ENCODE peak calls at places on chromosomes 12 and 14, in six cellular contexts. One of them, this sample, is unnamed.

GRCh38 chr12:106284294-106285105 is 18.0 kb upstream of the TCP11L2 start:
- DNase-seq in astrocyte of the cerebellum: no peak
- DNase-seq in psoas muscle: no peak
- DNase-seq in Peyer's patch: no peak
- DNase-seq in GM23248: peak
- DNase-seq in BE2C: no peak
- DNase-seq in this sample: no peak

GRCh38 chr12:24045816-24046257 is 96.4 kb upstream of the SOX5 start:
- DNase-seq in Peyer's patch: no peak
- DNase-seq in BE2C: no peak
- DNase-seq in psoas muscle: no peak
- DNase-seq in astrocyte of the cerebellum: peak
- DNase-seq in GM23248: no peak
- DNase-seq in this sample: peak

GRCh38 chr12:94706250-94706661 is 55.9 kb upstream of the TMCC3 start:
- DNase-seq in BE2C: no peak
- DNase-seq in astrocyte of the cerebellum: no peak
- DNase-seq in psoas muscle: no peak
- DNase-seq in GM23248: no peak
- DNase-seq in Peyer's patch: no peak
- DNase-seq in this sample: no peak

GRCh38 chr12:113727651-113728061 is 238.5 kb downstream of the RBM19 start:
- DNase-seq in BE2C: no peak
- DNase-seq in astrocyte of the cerebellum: no peak
- DNase-seq in psoas muscle: no peak
- DNase-seq in GM23248: peak
- DNase-seq in Peyer's patch: no peak
- DNase-seq in this sample: peak

GRCh38 chr14:67187210-67187609 is 2.0 kb upstream of the GARIN2 start:
- DNase-seq in GM23248: peak
- DNase-seq in astrocyte of the cerebellum: peak
- DNase-seq in psoas muscle: no peak
- DNase-seq in Peyer's patch: no peak
- DNase-seq in BE2C: no peak
- DNase-seq in this sample: peak

GRCh38 chr12:75936525-75937450 is 94.8 kb downstream of the PHLDA1 start:
- DNase-seq in BE2C: no peak
- DNase-seq in Peyer's patch: no peak
- DNase-seq in astrocyte of the cerebellum: no peak
- DNase-seq in psoas muscle: no peak
- DNase-seq in GM23248: no peak
- DNase-seq in this sample: no peak

GRCh38 chr12:15044461-15044860 is 71.6 kb downstream of the PDE6H start:
- DNase-seq in BE2C: no peak
- DNase-seq in Peyer's patch: no peak
- DNase-seq in GM23248: peak
- DNase-seq in astrocyte of the cerebellum: peak
- DNase-seq in psoas muscle: no peak
- DNase-seq in this sample: no peak

GRCh38 chr14:67704484-67705089 is 2.9 kb downstream of the RDH12 start:
- DNase-seq in psoas muscle: no peak
- DNase-seq in Peyer's patch: peak
- DNase-seq in GM23248: peak
- DNase-seq in BE2C: peak
- DNase-seq in astrocyte of the cerebellum: peak
- DNase-seq in this sample: no peak

GRCh38 chr12:15644700-15645099 is 144.5 kb downstream of the EPS8 start:
- DNase-seq in Peyer's patch: no peak
- DNase-seq in psoas muscle: no peak
- DNase-seq in astrocyte of the cerebellum: no peak
- DNase-seq in GM23248: peak
- DNase-seq in BE2C: no peak
- DNase-seq in this sample: no peak

GRCh38 chr14:36513451-36514277 is 6.4 kb downstream of the NKX2-1 start:
- DNase-seq in Peyer's patch: no peak
- DNase-seq in BE2C: no peak
- DNase-seq in astrocyte of the cerebellum: no peak
- DNase-seq in GM23248: no peak
- DNase-seq in psoas muscle: no peak
- DNase-seq in this sample: no peak

GRCh38 chr12:65720136-65720535 is 104.1 kb upstream of the HMGA2 start:
- DNase-seq in psoas muscle: no peak
- DNase-seq in astrocyte of the cerebellum: no peak
- DNase-seq in Peyer's patch: no peak
- DNase-seq in GM23248: peak
- DNase-seq in BE2C: no peak
- DNase-seq in this sample: peak

GRCh38 chr12:92107621-92108131 is 38.0 kb downstream of the BTG1 start:
- DNase-seq in BE2C: peak
- DNase-seq in GM23248: no peak
- DNase-seq in astrocyte of the cerebellum: no peak
- DNase-seq in Peyer's patch: no peak
- DNase-seq in psoas muscle: no peak
- DNase-seq in this sample: no peak

GRCh38 chr12:49953961-49954835 is 3.7 kb downstream of the AQP2 start:
- DNase-seq in Peyer's patch: no peak
- DNase-seq in psoas muscle: peak
- DNase-seq in astrocyte of the cerebellum: no peak
- DNase-seq in GM23248: no peak
- DNase-seq in BE2C: no peak
- DNase-seq in this sample: no peak

GRCh38 chr12:25187781-25188180 is 7.2 kb downstream of the DNAI7 start:
- DNase-seq in astrocyte of the cerebellum: peak
- DNase-seq in BE2C: no peak
- DNase-seq in Peyer's patch: no peak
- DNase-seq in GM23248: peak
- DNase-seq in psoas muscle: no peak
- DNase-seq in this sample: peak

GRCh38 chr12:66623455-66623854 is 55.4 kb downstream of the GRIP1 start:
- DNase-seq in BE2C: no peak
- DNase-seq in GM23248: peak
- DNase-seq in psoas muscle: no peak
- DNase-seq in Peyer's patch: no peak
- DNase-seq in astrocyte of the cerebellum: no peak
- DNase-seq in this sample: no peak

GRCh38 chr12:130460611-130461478 is 123.2 kb downstream of the PIWIL1 start:
- DNase-seq in BE2C: peak
- DNase-seq in astrocyte of the cerebellum: no peak
- DNase-seq in psoas muscle: no peak
- DNase-seq in GM23248: no peak
- DNase-seq in Peyer's patch: no peak
- DNase-seq in this sample: no peak

GRCh38 chr14:65594153-65594881 is 181.8 kb downstream of the FUT8 start:
- DNase-seq in psoas muscle: no peak
- DNase-seq in Peyer's patch: peak
- DNase-seq in astrocyte of the cerebellum: no peak
- DNase-seq in BE2C: no peak
- DNase-seq in GM23248: no peak
- DNase-seq in this sample: no peak

GRCh38 chr12:122102331-122102730 is 23.8 kb downstream of the MLXIP start:
- DNase-seq in BE2C: no peak
- DNase-seq in psoas muscle: no peak
- DNase-seq in GM23248: no peak
- DNase-seq in astrocyte of the cerebellum: no peak
- DNase-seq in Peyer's patch: no peak
- DNase-seq in this sample: no peak

GRCh38 chr12:66555113-66555512 is 123.8 kb downstream of the GRIP1 start:
- DNase-seq in GM23248: peak
- DNase-seq in BE2C: no peak
- DNase-seq in psoas muscle: no peak
- DNase-seq in astrocyte of the cerebellum: no peak
- DNase-seq in Peyer's patch: no peak
- DNase-seq in this sample: no peak

GRCh38 chr14:88352299-88353097 is 29.4 kb upstream of the KCNK10 start:
- DNase-seq in BE2C: no peak
- DNase-seq in astrocyte of the cerebellum: no peak
- DNase-seq in GM23248: no peak
- DNase-seq in psoas muscle: no peak
- DNase-seq in Peyer's patch: no peak
- DNase-seq in this sample: peak

GRCh38 chr12:42129595-42130204 is 15.0 kb downstream of the GXYLT1 start:
- DNase-seq in astrocyte of the cerebellum: peak
- DNase-seq in Peyer's patch: peak
- DNase-seq in GM23248: peak
- DNase-seq in BE2C: peak
- DNase-seq in psoas muscle: no peak
- DNase-seq in this sample: no peak

GRCh38 chr14:92728781-92729364 is 19.6 kb downstream of the LGMN start:
- DNase-seq in Peyer's patch: peak
- DNase-seq in BE2C: no peak
- DNase-seq in astrocyte of the cerebellum: no peak
- DNase-seq in psoas muscle: no peak
- DNase-seq in GM23248: no peak
- DNase-seq in this sample: no peak

GRCh38 chr12:8603858-8604257 is 8.8 kb downstream of the AICDA start:
- DNase-seq in psoas muscle: no peak
- DNase-seq in BE2C: no peak
- DNase-seq in astrocyte of the cerebellum: no peak
- DNase-seq in Peyer's patch: no peak
- DNase-seq in GM23248: peak
- DNase-seq in this sample: no peak

GRCh38 chr12:109760930-109761630 is 47.5 kb downstream of the FAM222A start:
- DNase-seq in Peyer's patch: peak
- DNase-seq in BE2C: peak
- DNase-seq in GM23248: no peak
- DNase-seq in astrocyte of the cerebellum: no peak
- DNase-seq in psoas muscle: peak
- DNase-seq in this sample: no peak

GRCh38 chr14:72404998-72405397 is 472.8 kb downstream of the RGS6 start:
- DNase-seq in BE2C: no peak
- DNase-seq in psoas muscle: no peak
- DNase-seq in Peyer's patch: no peak
- DNase-seq in astrocyte of the cerebellum: no peak
- DNase-seq in GM23248: no peak
- DNase-seq in this sample: no peak

GRCh38 chr14:75431011-75431410 is 3.2 kb downstream of the JDP2 start:
- DNase-seq in Peyer's patch: no peak
- DNase-seq in GM23248: no peak
- DNase-seq in astrocyte of the cerebellum: no peak
- DNase-seq in psoas muscle: no peak
- DNase-seq in BE2C: no peak
- DNase-seq in this sample: no peak

GRCh38 chr12:11059784-11060183 is 2.3 kb downstream of the TAS2R46 start:
- DNase-seq in astrocyte of the cerebellum: no peak
- DNase-seq in BE2C: no peak
- DNase-seq in Peyer's patch: no peak
- DNase-seq in psoas muscle: no peak
- DNase-seq in GM23248: peak
- DNase-seq in this sample: no peak

GRCh38 chr12:92036771-92037453 is 108.7 kb downstream of the BTG1 start:
- DNase-seq in BE2C: peak
- DNase-seq in GM23248: no peak
- DNase-seq in psoas muscle: no peak
- DNase-seq in astrocyte of the cerebellum: peak
- DNase-seq in Peyer's patch: no peak
- DNase-seq in this sample: peak

GRCh38 chr12:94545937-94546771 is 86.5 kb upstream of the CEP83 start:
- DNase-seq in psoas muscle: no peak
- DNase-seq in GM23248: peak
- DNase-seq in Peyer's patch: peak
- DNase-seq in astrocyte of the cerebellum: peak
- DNase-seq in BE2C: peak
- DNase-seq in this sample: no peak

GRCh38 chr12:9811651-9812050 is 15.6 kb upstream of the KLRF1 start:
- DNase-seq in astrocyte of the cerebellum: no peak
- DNase-seq in BE2C: no peak
- DNase-seq in GM23248: no peak
- DNase-seq in Peyer's patch: no peak
- DNase-seq in psoas muscle: no peak
- DNase-seq in this sample: no peak
- H3K4me3 ChIP-seq in astrocyte of the cerebellum: no peak
- H3K4me3 ChIP-seq in BE2C: no peak
- H3K4me3 ChIP-seq in GM23248: no peak
- H3K4me3 ChIP-seq in Peyer's patch: no peak
- H3K4me3 ChIP-seq in psoas muscle: no peak
- H3K4me3 ChIP-seq in this sample: no peak

GRCh38 chr14:94447206-94447605 is 5.4 kb downstream of the SERPINA11 start:
- DNase-seq in Peyer's patch: no peak
- DNase-seq in psoas muscle: no peak
- DNase-seq in BE2C: no peak
- DNase-seq in GM23248: no peak
- DNase-seq in astrocyte of the cerebellum: no peak
- DNase-seq in this sample: no peak
- H3K4me3 ChIP-seq in Peyer's patch: no peak
- H3K4me3 ChIP-seq in psoas muscle: no peak
- H3K4me3 ChIP-seq in BE2C: no peak
- H3K4me3 ChIP-seq in GM23248: no peak
- H3K4me3 ChIP-seq in astrocyte of the cerebellum: no peak
- H3K4me3 ChIP-seq in this sample: no peak

DNA sequence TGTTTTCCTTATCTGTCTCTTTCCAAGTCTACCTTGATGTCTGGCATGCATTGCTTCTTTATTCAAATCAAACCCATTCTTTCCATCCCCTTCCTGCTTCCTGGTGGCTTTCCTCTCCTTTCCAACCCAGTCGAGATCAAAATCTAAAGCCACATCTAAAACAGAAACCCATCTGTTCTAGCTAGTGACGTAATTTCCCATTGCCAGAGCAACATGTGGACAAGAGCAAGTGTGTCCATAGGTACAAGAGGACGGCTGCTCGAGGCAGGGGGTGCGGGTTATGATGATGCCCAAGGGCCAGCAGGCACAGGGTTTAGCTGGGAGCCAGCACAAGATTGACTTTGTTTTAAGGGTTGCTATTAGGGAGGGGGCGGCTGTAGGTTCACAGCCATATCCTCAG is 7.0 kb downstream of the KRT80 start:
- DNase-seq in astrocyte of the cerebellum: no peak
- DNase-seq in psoas muscle: no peak
- DNase-seq in Peyer's patch: no peak
- DNase-seq in BE2C: peak
- DNase-seq in GM23248: no peak
- DNase-seq in this sample: no peak
- H3K4me3 ChIP-seq in astrocyte of the cerebellum: no peak
- H3K4me3 ChIP-seq in psoas muscle: no peak
- H3K4me3 ChIP-seq in Peyer's patch: no peak
- H3K4me3 ChIP-seq in BE2C: no peak
- H3K4me3 ChIP-seq in GM23248: no peak
- H3K4me3 ChIP-seq in this sample: no peak

GRCh38 chr12:1443421-1444141 is 150.8 kb downstream of the FBXL14 start:
- DNase-seq in astrocyte of the cerebellum: peak
- DNase-seq in Peyer's patch: no peak
- DNase-seq in GM23248: peak
- DNase-seq in psoas muscle: no peak
- DNase-seq in BE2C: no peak
- DNase-seq in this sample: peak
- H3K4me3 ChIP-seq in astrocyte of the cerebellum: no peak
- H3K4me3 ChIP-seq in Peyer's patch: no peak
- H3K4me3 ChIP-seq in GM23248: peak
- H3K4me3 ChIP-seq in psoas muscle: no peak
- H3K4me3 ChIP-seq in BE2C: no peak
- H3K4me3 ChIP-seq in this sample: peak